ENCODE peak calls at places on chromosomes 12 and 14, in five cellular contexts. One of them, this sample, is unnamed. For H3K4me1, the result is how much of the 10 kb centered on the place peaks cover.

GRCh38 chr12:104060791-104061190 is 3.5 kb upstream of the HCFC2 start:
- DNase-seq in ovary: no peak
- DNase-seq in left lung: no peak
- DNase-seq in pancreas: no peak
- DNase-seq in heart right ventricle: no peak
- DNase-seq in this sample: no peak

GRCh38 chr14:95875831-95876768 is 532 bp upstream of the TUNAR start:
- DNase-seq in ovary: no peak
- DNase-seq in left lung: peak
- DNase-seq in pancreas: no peak
- DNase-seq in heart right ventricle: no peak
- DNase-seq in this sample: peak

GRCh38 chr14:23379331-23380196 is 2.7 kb downstream of the CMTM5 start:
- DNase-seq in ovary: peak
- DNase-seq in left lung: peak
- DNase-seq in pancreas: peak
- DNase-seq in heart right ventricle: peak
- DNase-seq in this sample: peak

GRCh38 chr14:70988452-70988851 is 81.2 kb downstream of the PCNX1 start:
- DNase-seq in ovary: no peak
- DNase-seq in left lung: no peak
- DNase-seq in pancreas: no peak
- DNase-seq in heart right ventricle: no peak
- DNase-seq in this sample: no peak

GRCh38 chr12:116492703-116493324 is 66.4 kb upstream of the MAP1LC3B2 start:
- DNase-seq in ovary: no peak
- DNase-seq in left lung: no peak
- DNase-seq in pancreas: peak
- DNase-seq in heart right ventricle: no peak
- DNase-seq in this sample: peak

GRCh38 chr14:33660248-33660647 is 290.6 kb downstream of the EGLN3 start:
- DNase-seq in ovary: no peak
- DNase-seq in left lung: no peak
- DNase-seq in pancreas: no peak
- DNase-seq in heart right ventricle: no peak
- DNase-seq in this sample: no peak

GRCh38 chr12:57341275-57341990 is 89.4 kb downstream of the R3HDM2 start:
- DNase-seq in ovary: no peak
- DNase-seq in left lung: no peak
- DNase-seq in pancreas: no peak
- DNase-seq in heart right ventricle: no peak
- DNase-seq in this sample: peak

GRCh38 chr14:50823763-50824636 is 7.0 kb downstream of the NIN start:
- DNase-seq in ovary: no peak
- DNase-seq in left lung: no peak
- DNase-seq in pancreas: no peak
- DNase-seq in heart right ventricle: no peak
- DNase-seq in this sample: no peak

GRCh38 chr14:105325303-105325702 is 10.8 kb downstream of the PACS2 start:
- DNase-seq in ovary: no peak
- DNase-seq in left lung: peak
- DNase-seq in pancreas: no peak
- DNase-seq in heart right ventricle: no peak
- DNase-seq in this sample: no peak

GRCh38 chr12:113961921-113962710 is 4.0 kb downstream of the RBM19 start:
- DNase-seq in ovary: no peak
- DNase-seq in left lung: no peak
- DNase-seq in pancreas: no peak
- DNase-seq in heart right ventricle: no peak
- DNase-seq in this sample: no peak

GRCh38 chr12:58645946-58646345 is 274.4 kb downstream of the LRIG3 start:
- DNase-seq in ovary: no peak
- DNase-seq in left lung: no peak
- DNase-seq in pancreas: no peak
- DNase-seq in heart right ventricle: no peak
- DNase-seq in this sample: no peak

GRCh38 chr12:112777387-112778025 is 14.0 kb upstream of the RPH3A start:
- DNase-seq in ovary: no peak
- DNase-seq in left lung: no peak
- DNase-seq in pancreas: no peak
- DNase-seq in heart right ventricle: no peak
- DNase-seq in this sample: no peak

GRCh38 chr14:75487155-75487671 is 35.1 kb upstream of the BATF start:
- DNase-seq in ovary: no peak
- DNase-seq in left lung: no peak
- DNase-seq in pancreas: no peak
- DNase-seq in heart right ventricle: no peak
- DNase-seq in this sample: no peak

GRCh38 chr12:110860833-110861291 is 14.1 kb downstream of the CCDC63 start:
- DNase-seq in ovary: no peak
- DNase-seq in left lung: no peak
- DNase-seq in pancreas: no peak
- DNase-seq in heart right ventricle: no peak
- DNase-seq in this sample: peak

GRCh38 chr12:68755536-68756243 is 9.7 kb downstream of the SLC35E3 start:
- DNase-seq in ovary: no peak
- DNase-seq in left lung: no peak
- DNase-seq in pancreas: no peak
- DNase-seq in heart right ventricle: no peak
- DNase-seq in this sample: no peak

GRCh38 chr12:2286461-2287131 is 233.8 kb downstream of the CACNA1C start:
- DNase-seq in ovary: no peak
- DNase-seq in left lung: no peak
- DNase-seq in pancreas: no peak
- DNase-seq in heart right ventricle: no peak
- DNase-seq in this sample: no peak
- H3K4me1 ChIP-seq in ovary: under half
- H3K4me1 ChIP-seq in left lung: under half
- H3K4me1 ChIP-seq in pancreas: under half
- H3K4me1 ChIP-seq in heart right ventricle: half or more
- H3K4me1 ChIP-seq in this sample: half or more

GRCh38 chr14:77046706-77047105 is 18.2 kb upstream of the IRF2BPL start:
- DNase-seq in ovary: no peak
- DNase-seq in left lung: no peak
- DNase-seq in pancreas: no peak
- DNase-seq in heart right ventricle: no peak
- DNase-seq in this sample: no peak

GRCh38 chr14:77043984-77044485 is 15.5 kb upstream of the IRF2BPL start:
- DNase-seq in ovary: no peak
- DNase-seq in left lung: no peak
- DNase-seq in pancreas: no peak
- DNase-seq in heart right ventricle: no peak
- DNase-seq in this sample: no peak

GRCh38 chr14:77045570-77045890 is 17.0 kb upstream of the IRF2BPL start:
- DNase-seq in ovary: no peak
- DNase-seq in left lung: no peak
- DNase-seq in pancreas: no peak
- DNase-seq in heart right ventricle: no peak
- DNase-seq in this sample: no peak

GRCh38 chr14:77043177-77043983 is 14.9 kb upstream of the IRF2BPL start:
- DNase-seq in ovary: peak
- DNase-seq in left lung: no peak
- DNase-seq in pancreas: no peak
- DNase-seq in heart right ventricle: no peak
- DNase-seq in this sample: peak

DNA sequence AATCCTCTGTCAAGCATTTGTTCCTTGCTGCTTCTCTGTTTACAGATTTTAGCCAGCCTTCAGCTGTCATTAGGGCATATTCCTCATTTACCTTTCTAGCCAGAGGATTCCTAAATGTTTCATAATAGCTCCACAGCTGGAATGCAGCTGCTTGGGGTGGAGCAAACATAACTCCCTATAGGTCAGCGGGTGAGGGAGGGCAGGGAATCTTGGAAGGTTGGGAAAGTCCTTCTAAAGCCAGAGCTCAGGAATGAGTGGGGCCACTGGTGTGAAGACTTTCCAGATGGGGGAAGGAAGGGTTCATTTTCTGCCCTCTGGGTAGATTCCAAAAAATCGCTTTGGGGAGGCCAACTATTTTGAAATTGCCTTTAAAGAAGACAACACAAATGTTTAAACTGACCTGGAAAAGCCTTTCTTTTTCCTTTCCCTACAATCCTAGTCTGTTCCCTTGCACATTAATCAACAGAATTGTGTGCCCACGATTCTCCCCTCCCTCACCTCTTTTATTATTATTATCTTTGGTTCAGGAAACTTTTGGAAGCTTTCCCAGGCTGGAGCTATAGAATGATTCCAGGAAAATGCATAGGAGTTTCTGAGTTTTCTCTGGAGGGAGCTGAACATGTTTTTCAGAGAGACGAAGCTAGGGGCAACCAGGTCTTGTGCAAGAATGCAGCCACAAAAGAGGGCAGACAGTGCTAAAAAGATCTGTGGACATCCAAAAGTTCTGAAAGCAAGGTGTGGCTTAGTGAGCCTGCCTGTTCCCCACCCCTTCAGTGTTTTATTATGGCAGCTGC is 16.5 kb upstream of the IRF2BPL start:
- DNase-seq in ovary: peak
- DNase-seq in left lung: no peak
- DNase-seq in pancreas: peak
- DNase-seq in heart right ventricle: no peak
- DNase-seq in this sample: no peak
- H3K4me1 ChIP-seq in ovary: under half
- H3K4me1 ChIP-seq in left lung: half or more
- H3K4me1 ChIP-seq in pancreas: half or more
- H3K4me1 ChIP-seq in heart right ventricle: half or more
- H3K4me1 ChIP-seq in this sample: half or more

GRCh38 chr12:132174015-132174660 is 29.9 kb downstream of the NOC4L start:
- DNase-seq in ovary: no peak
- DNase-seq in left lung: peak
- DNase-seq in pancreas: no peak
- DNase-seq in heart right ventricle: no peak
- DNase-seq in this sample: no peak

GRCh38 chr12:132176920-132177551 is 32.8 kb downstream of the NOC4L start:
- DNase-seq in ovary: no peak
- DNase-seq in left lung: peak
- DNase-seq in pancreas: no peak
- DNase-seq in heart right ventricle: peak
- DNase-seq in this sample: peak

GRCh38 chr12:132176358-132176919 is 32.2 kb downstream of the NOC4L start:
- DNase-seq in ovary: no peak
- DNase-seq in left lung: peak
- DNase-seq in pancreas: no peak
- DNase-seq in heart right ventricle: peak
- DNase-seq in this sample: no peak

GRCh38 chr12:132174703-132175490 is 30.6 kb downstream of the NOC4L start:
- DNase-seq in ovary: no peak
- DNase-seq in left lung: peak
- DNase-seq in pancreas: no peak
- DNase-seq in heart right ventricle: peak
- DNase-seq in this sample: no peak

DNA sequence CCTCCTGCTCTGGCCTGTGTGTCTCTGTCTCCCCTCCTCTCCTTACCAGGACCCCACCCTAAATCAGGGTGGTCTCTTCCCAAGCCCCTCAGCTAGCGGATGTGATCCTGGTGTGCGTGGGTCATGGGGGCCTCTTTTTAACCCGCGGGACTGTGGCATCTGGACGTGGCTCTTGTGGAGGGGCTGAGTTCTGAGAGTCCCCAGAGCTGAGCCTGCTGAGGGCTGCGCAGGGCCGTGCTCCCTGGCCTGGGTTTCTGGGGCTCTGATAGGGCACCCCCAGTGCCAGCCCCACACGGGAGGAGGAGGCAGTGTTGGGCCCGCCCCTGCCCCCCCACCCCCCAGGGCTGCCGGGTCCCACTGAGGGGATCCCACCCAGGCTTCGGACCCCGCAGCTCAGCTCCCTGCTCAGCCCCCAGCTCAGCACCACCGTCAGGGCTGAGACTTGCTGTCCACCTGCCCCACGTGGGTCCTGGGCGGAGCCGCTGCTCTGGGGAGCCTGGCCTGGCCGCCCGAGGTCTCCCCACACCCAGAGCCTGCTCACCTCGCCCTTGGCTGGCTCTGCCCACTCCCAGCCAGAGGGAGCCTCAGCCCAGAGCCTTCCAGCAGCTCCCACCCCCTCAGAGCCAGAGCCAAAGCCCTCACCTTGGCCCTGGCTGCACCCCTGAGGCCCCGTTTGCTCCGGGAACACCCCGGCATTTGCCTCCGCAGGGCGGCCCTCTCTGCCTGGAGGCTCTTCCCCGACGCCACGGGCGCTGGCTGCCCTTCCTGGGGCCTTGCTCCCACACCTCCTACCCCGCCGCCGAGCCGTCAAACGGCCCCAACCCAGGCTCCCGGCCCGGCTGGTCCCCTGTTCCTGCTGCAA is 31.5 kb downstream of the NOC4L start:
- DNase-seq in ovary: no peak
- DNase-seq in left lung: peak
- DNase-seq in pancreas: no peak
- DNase-seq in heart right ventricle: peak
- DNase-seq in this sample: no peak
- H3K4me1 ChIP-seq in ovary: under half
- H3K4me1 ChIP-seq in left lung: under half
- H3K4me1 ChIP-seq in pancreas: under half
- H3K4me1 ChIP-seq in heart right ventricle: under half
- H3K4me1 ChIP-seq in this sample: under half

GRCh38 chr12:62787023-62787422 is 147.9 kb downstream of the PPM1H start:
- DNase-seq in ovary: no peak
- DNase-seq in left lung: no peak
- DNase-seq in pancreas: no peak
- DNase-seq in heart right ventricle: no peak
- DNase-seq in this sample: no peak

GRCh38 chr12:62784576-62784975 is 150.4 kb downstream of the PPM1H start:
- DNase-seq in ovary: no peak
- DNase-seq in left lung: no peak
- DNase-seq in pancreas: no peak
- DNase-seq in heart right ventricle: no peak
- DNase-seq in this sample: no peak

GRCh38 chr12:62787606-62788005 is 147.3 kb downstream of the PPM1H start:
- DNase-seq in ovary: no peak
- DNase-seq in left lung: no peak
- DNase-seq in pancreas: no peak
- DNase-seq in heart right ventricle: no peak
- DNase-seq in this sample: no peak

GRCh38 chr12:62783881-62784280 is 151.1 kb downstream of the PPM1H start:
- DNase-seq in ovary: no peak
- DNase-seq in left lung: no peak
- DNase-seq in pancreas: no peak
- DNase-seq in heart right ventricle: no peak
- DNase-seq in this sample: no peak

GRCh38 chr12:62785941-62786559 is 148.9 kb downstream of the PPM1H start:
- DNase-seq in ovary: no peak
- DNase-seq in left lung: peak
- DNase-seq in pancreas: no peak
- DNase-seq in heart right ventricle: peak
- DNase-seq in this sample: peak
- H3K4me1 ChIP-seq in ovary: under half
- H3K4me1 ChIP-seq in left lung: under half
- H3K4me1 ChIP-seq in pancreas: under half
- H3K4me1 ChIP-seq in heart right ventricle: half or more
- H3K4me1 ChIP-seq in this sample: under half

GRCh38 chr12:53054112-53054878 is 4.4 kb downstream of the TNS2 start:
- DNase-seq in ovary: peak
- DNase-seq in left lung: peak
- DNase-seq in pancreas: peak
- DNase-seq in heart right ventricle: peak
- DNase-seq in this sample: peak
- H3K4me1 ChIP-seq in ovary: under half
- H3K4me1 ChIP-seq in left lung: under half
- H3K4me1 ChIP-seq in pancreas: under half
- H3K4me1 ChIP-seq in heart right ventricle: half or more
- H3K4me1 ChIP-seq in this sample: under half

GRCh38 chr12:108667349-108667748 is 33.7 kb upstream of the SELPLG start:
- DNase-seq in ovary: no peak
- DNase-seq in left lung: no peak
- DNase-seq in pancreas: no peak
- DNase-seq in heart right ventricle: no peak
- DNase-seq in this sample: no peak
- H3K4me1 ChIP-seq in ovary: under half
- H3K4me1 ChIP-seq in left lung: half or more
- H3K4me1 ChIP-seq in pancreas: under half
- H3K4me1 ChIP-seq in heart right ventricle: half or more
- H3K4me1 ChIP-seq in this sample: half or more